ENCODE peak calls at places on chromosome 13, in seven cellular contexts. One of them, this sample, is unnamed.

GRCh38 chr13:72121466-72121865 is 254.5 kb upstream of the DACH1 start:
- DNase-seq in glutamatergic neuron: no peak
- DNase-seq in BE2C: no peak
- DNase-seq in AG10803: no peak
- DNase-seq in astrocyte of the spinal cord: no peak
- DNase-seq in Caco-2: no peak
- DNase-seq in dorsolateral prefrontal cortex: no peak
- DNase-seq in this sample: no peak

GRCh38 chr13:87999141-87999765 is 328.1 kb downstream of the SLITRK5 start:
- DNase-seq in glutamatergic neuron: no peak
- DNase-seq in BE2C: no peak
- DNase-seq in AG10803: peak; percentile 88
- DNase-seq in astrocyte of the spinal cord: peak; percentile 63
- DNase-seq in Caco-2: no peak
- DNase-seq in dorsolateral prefrontal cortex: no peak
- DNase-seq in this sample: no peak

GRCh38 chr13:73754727-73755292 is 379.4 kb downstream of the KLF12 start:
- DNase-seq in glutamatergic neuron: no peak
- DNase-seq in BE2C: peak; percentile 38
- DNase-seq in AG10803: peak; percentile 62
- DNase-seq in astrocyte of the spinal cord: peak; percentile 75
- DNase-seq in Caco-2: no peak
- DNase-seq in dorsolateral prefrontal cortex: no peak
- DNase-seq in this sample: no peak

GRCh38 chr13:30418075-30418715 is 4.1 kb upstream of the UBE2L5 start:
- DNase-seq in glutamatergic neuron: no peak
- DNase-seq in BE2C: no peak
- DNase-seq in AG10803: no peak
- DNase-seq in astrocyte of the spinal cord: no peak
- DNase-seq in Caco-2: no peak
- DNase-seq in dorsolateral prefrontal cortex: no peak
- DNase-seq in this sample: no peak

GRCh38 chr13:108003626-108004025 is 211.7 kb downstream of the LIG4 start:
- DNase-seq in glutamatergic neuron: no peak
- DNase-seq in BE2C: peak; percentile 64
- DNase-seq in AG10803: no peak
- DNase-seq in astrocyte of the spinal cord: no peak
- DNase-seq in Caco-2: no peak
- DNase-seq in dorsolateral prefrontal cortex: no peak
- DNase-seq in this sample: no peak

GRCh38 chr13:41610426-41610825 is 153.1 kb downstream of the RGCC start:
- DNase-seq in glutamatergic neuron: no peak
- DNase-seq in BE2C: no peak
- DNase-seq in AG10803: peak; percentile 99
- DNase-seq in astrocyte of the spinal cord: peak; percentile 81
- DNase-seq in Caco-2: peak; percentile 89
- DNase-seq in dorsolateral prefrontal cortex: no peak
- DNase-seq in this sample: no peak

GRCh38 chr13:87810391-87810801 is 139.2 kb downstream of the SLITRK5 start:
- DNase-seq in glutamatergic neuron: peak; percentile 14
- DNase-seq in BE2C: no peak
- DNase-seq in AG10803: no peak
- DNase-seq in astrocyte of the spinal cord: no peak
- DNase-seq in Caco-2: peak; percentile 17
- DNase-seq in dorsolateral prefrontal cortex: no peak
- DNase-seq in this sample: no peak

GRCh38 chr13:105167385-105167784 is 1368.1 kb downstream of the EFNB2 start:
- DNase-seq in glutamatergic neuron: no peak
- DNase-seq in BE2C: no peak
- DNase-seq in AG10803: no peak
- DNase-seq in astrocyte of the spinal cord: no peak
- DNase-seq in Caco-2: no peak
- DNase-seq in dorsolateral prefrontal cortex: no peak
- DNase-seq in this sample: no peak

GRCh38 chr13:58919551-58919950 is 1244.2 kb downstream of the DIAPH3 start:
- DNase-seq in glutamatergic neuron: no peak
- DNase-seq in BE2C: no peak
- DNase-seq in AG10803: no peak
- DNase-seq in astrocyte of the spinal cord: no peak
- DNase-seq in Caco-2: no peak
- DNase-seq in dorsolateral prefrontal cortex: no peak
- DNase-seq in this sample: no peak

GRCh38 chr13:61414686-61415664 is 674 bp downstream of the PCDH20 start:
- DNase-seq in glutamatergic neuron: peak; percentile 72
- DNase-seq in BE2C: peak; percentile 85
- DNase-seq in AG10803: no peak
- DNase-seq in astrocyte of the spinal cord: peak; percentile 43
- DNase-seq in Caco-2: peak; percentile 44
- DNase-seq in dorsolateral prefrontal cortex: peak; percentile 66
- DNase-seq in this sample: no peak

GRCh38 chr13:105220886-105221285 is 1314.6 kb downstream of the EFNB2 start:
- DNase-seq in glutamatergic neuron: no peak
- DNase-seq in BE2C: no peak
- DNase-seq in AG10803: no peak
- DNase-seq in astrocyte of the spinal cord: peak; percentile 28
- DNase-seq in Caco-2: no peak
- DNase-seq in dorsolateral prefrontal cortex: no peak
- DNase-seq in this sample: no peak

GRCh38 chr13:110734561-110734960 is 21.1 kb downstream of the ING1 start:
- DNase-seq in glutamatergic neuron: no peak
- DNase-seq in BE2C: no peak
- DNase-seq in AG10803: no peak
- DNase-seq in astrocyte of the spinal cord: no peak
- DNase-seq in Caco-2: no peak
- DNase-seq in dorsolateral prefrontal cortex: no peak
- DNase-seq in this sample: no peak

GRCh38 chr13:24233351-24233901 is 72.9 kb downstream of the SPATA13 start:
- DNase-seq in glutamatergic neuron: no peak
- DNase-seq in BE2C: no peak
- DNase-seq in AG10803: peak; percentile 41
- DNase-seq in astrocyte of the spinal cord: peak; percentile 80
- DNase-seq in Caco-2: no peak
- DNase-seq in dorsolateral prefrontal cortex: no peak
- DNase-seq in this sample: no peak

GRCh38 chr13:51221674-51222509 is at the start of gene FAM124A:
- DNase-seq in glutamatergic neuron: peak; percentile 81
- DNase-seq in BE2C: peak; percentile 77
- DNase-seq in AG10803: peak; percentile 16
- DNase-seq in astrocyte of the spinal cord: no peak
- DNase-seq in Caco-2: no peak
- DNase-seq in dorsolateral prefrontal cortex: peak; percentile 66
- DNase-seq in this sample: peak; percentile 32
- TF ChIP-seq CTCF in glutamatergic neuron: peak; percentile 55
- TF ChIP-seq CTCF in BE2C: peak; percentile 1
- TF ChIP-seq CTCF in AG10803: no peak
- TF ChIP-seq CTCF in astrocyte of the spinal cord: peak; percentile 10
- TF ChIP-seq CTCF in Caco-2: no peak
- TF ChIP-seq CTCF in dorsolateral prefrontal cortex: no peak
- TF ChIP-seq CTCF in this sample: peak; percentile 39

GRCh38 chr13:98515804-98516465 is 61.0 kb downstream of the STK24 start:
- DNase-seq in glutamatergic neuron: no peak
- DNase-seq in BE2C: no peak
- DNase-seq in AG10803: no peak
- DNase-seq in astrocyte of the spinal cord: no peak
- DNase-seq in Caco-2: no peak
- DNase-seq in dorsolateral prefrontal cortex: no peak
- DNase-seq in this sample: no peak

GRCh38 chr13:98511435-98511834 is 65.5 kb downstream of the STK24 start:
- DNase-seq in glutamatergic neuron: no peak
- DNase-seq in BE2C: no peak
- DNase-seq in AG10803: no peak
- DNase-seq in astrocyte of the spinal cord: no peak
- DNase-seq in Caco-2: no peak
- DNase-seq in dorsolateral prefrontal cortex: no peak
- DNase-seq in this sample: no peak

GRCh38 chr13:98512774-98513327 is 64.1 kb downstream of the STK24 start:
- DNase-seq in glutamatergic neuron: no peak
- DNase-seq in BE2C: no peak
- DNase-seq in AG10803: no peak
- DNase-seq in astrocyte of the spinal cord: no peak
- DNase-seq in Caco-2: no peak
- DNase-seq in dorsolateral prefrontal cortex: no peak
- DNase-seq in this sample: no peak

GRCh38 chr13:98514268-98514667 is 62.6 kb downstream of the STK24 start:
- DNase-seq in glutamatergic neuron: no peak
- DNase-seq in BE2C: no peak
- DNase-seq in AG10803: no peak
- DNase-seq in astrocyte of the spinal cord: no peak
- DNase-seq in Caco-2: no peak
- DNase-seq in dorsolateral prefrontal cortex: no peak
- DNase-seq in this sample: no peak

GRCh38 chr13:98513837-98514236 is 63.1 kb downstream of the STK24 start:
- DNase-seq in glutamatergic neuron: no peak
- DNase-seq in BE2C: no peak
- DNase-seq in AG10803: no peak
- DNase-seq in astrocyte of the spinal cord: no peak
- DNase-seq in Caco-2: no peak
- DNase-seq in dorsolateral prefrontal cortex: no peak
- DNase-seq in this sample: no peak
- TF ChIP-seq CTCF in glutamatergic neuron: no peak
- TF ChIP-seq CTCF in BE2C: no peak
- TF ChIP-seq CTCF in AG10803: no peak
- TF ChIP-seq CTCF in astrocyte of the spinal cord: no peak
- TF ChIP-seq CTCF in Caco-2: no peak
- TF ChIP-seq CTCF in dorsolateral prefrontal cortex: no peak
- TF ChIP-seq CTCF in this sample: no peak

GRCh38 chr13:100523437-100523836 is 65.2 kb downstream of the GGACT start:
- DNase-seq in glutamatergic neuron: no peak
- DNase-seq in BE2C: no peak
- DNase-seq in AG10803: no peak
- DNase-seq in astrocyte of the spinal cord: no peak
- DNase-seq in Caco-2: no peak
- DNase-seq in dorsolateral prefrontal cortex: no peak
- DNase-seq in this sample: no peak

GRCh38 chr13:100518394-100519062 is 70.1 kb downstream of the GGACT start:
- DNase-seq in glutamatergic neuron: no peak
- DNase-seq in BE2C: no peak
- DNase-seq in AG10803: no peak
- DNase-seq in astrocyte of the spinal cord: no peak
- DNase-seq in Caco-2: no peak
- DNase-seq in dorsolateral prefrontal cortex: no peak
- DNase-seq in this sample: no peak

GRCh38 chr13:100519626-100520025 is 69.0 kb downstream of the GGACT start:
- DNase-seq in glutamatergic neuron: no peak
- DNase-seq in BE2C: no peak
- DNase-seq in AG10803: no peak
- DNase-seq in astrocyte of the spinal cord: no peak
- DNase-seq in Caco-2: no peak
- DNase-seq in dorsolateral prefrontal cortex: no peak
- DNase-seq in this sample: no peak

GRCh38 chr13:100521912-100522490 is 66.6 kb downstream of the GGACT start:
- DNase-seq in glutamatergic neuron: no peak
- DNase-seq in BE2C: no peak
- DNase-seq in AG10803: no peak
- DNase-seq in astrocyte of the spinal cord: no peak
- DNase-seq in Caco-2: no peak
- DNase-seq in dorsolateral prefrontal cortex: no peak
- DNase-seq in this sample: no peak

DNA sequence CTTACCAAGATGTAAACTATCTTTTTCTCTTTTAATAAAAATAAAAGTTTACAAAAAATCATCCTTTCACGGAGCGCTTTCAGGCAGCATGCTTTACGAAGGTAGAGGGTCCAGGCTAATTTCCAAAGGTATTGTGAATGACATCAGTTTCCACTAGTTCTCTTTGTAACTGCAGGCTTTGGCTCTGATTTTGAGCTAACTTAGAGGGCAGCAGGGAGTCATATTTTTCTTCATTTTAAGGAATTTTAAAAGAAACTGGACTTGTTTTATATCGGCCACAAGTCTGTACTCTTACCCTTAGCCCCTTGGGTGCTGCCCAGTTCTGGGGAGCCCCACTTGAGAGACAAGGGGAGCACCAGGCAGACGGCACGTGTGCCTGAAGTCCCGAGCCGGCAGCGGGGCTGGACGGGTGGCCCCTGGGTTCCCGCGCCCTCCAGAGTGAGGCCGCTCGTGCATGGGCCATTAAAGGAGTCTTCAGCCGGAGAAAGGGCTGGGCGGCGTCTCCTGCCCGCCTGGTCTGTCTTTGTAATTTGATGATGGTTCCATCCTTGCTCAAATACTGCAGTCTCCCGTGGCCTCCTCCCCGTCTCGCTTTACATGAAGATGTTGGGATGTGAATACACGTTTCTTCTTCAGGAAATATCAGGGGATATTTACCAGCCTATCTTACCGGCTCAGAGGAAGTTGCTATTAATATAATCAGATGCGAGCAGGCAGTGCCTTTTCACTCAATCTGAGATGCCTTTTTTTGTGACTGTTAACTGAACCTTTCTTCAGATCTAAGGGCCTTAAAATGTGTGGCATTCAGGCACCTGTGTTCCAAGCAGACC is 67.4 kb downstream of the GGACT start:
- DNase-seq in glutamatergic neuron: peak; percentile 51
- DNase-seq in BE2C: no peak
- DNase-seq in AG10803: no peak
- DNase-seq in astrocyte of the spinal cord: peak; percentile 41
- DNase-seq in Caco-2: no peak
- DNase-seq in dorsolateral prefrontal cortex: no peak
- DNase-seq in this sample: no peak
- TF ChIP-seq CTCF in glutamatergic neuron: no peak
- TF ChIP-seq CTCF in BE2C: no peak
- TF ChIP-seq CTCF in AG10803: no peak
- TF ChIP-seq CTCF in astrocyte of the spinal cord: no peak
- TF ChIP-seq CTCF in Caco-2: no peak
- TF ChIP-seq CTCF in dorsolateral prefrontal cortex: no peak
- TF ChIP-seq CTCF in this sample: no peak

DNA sequence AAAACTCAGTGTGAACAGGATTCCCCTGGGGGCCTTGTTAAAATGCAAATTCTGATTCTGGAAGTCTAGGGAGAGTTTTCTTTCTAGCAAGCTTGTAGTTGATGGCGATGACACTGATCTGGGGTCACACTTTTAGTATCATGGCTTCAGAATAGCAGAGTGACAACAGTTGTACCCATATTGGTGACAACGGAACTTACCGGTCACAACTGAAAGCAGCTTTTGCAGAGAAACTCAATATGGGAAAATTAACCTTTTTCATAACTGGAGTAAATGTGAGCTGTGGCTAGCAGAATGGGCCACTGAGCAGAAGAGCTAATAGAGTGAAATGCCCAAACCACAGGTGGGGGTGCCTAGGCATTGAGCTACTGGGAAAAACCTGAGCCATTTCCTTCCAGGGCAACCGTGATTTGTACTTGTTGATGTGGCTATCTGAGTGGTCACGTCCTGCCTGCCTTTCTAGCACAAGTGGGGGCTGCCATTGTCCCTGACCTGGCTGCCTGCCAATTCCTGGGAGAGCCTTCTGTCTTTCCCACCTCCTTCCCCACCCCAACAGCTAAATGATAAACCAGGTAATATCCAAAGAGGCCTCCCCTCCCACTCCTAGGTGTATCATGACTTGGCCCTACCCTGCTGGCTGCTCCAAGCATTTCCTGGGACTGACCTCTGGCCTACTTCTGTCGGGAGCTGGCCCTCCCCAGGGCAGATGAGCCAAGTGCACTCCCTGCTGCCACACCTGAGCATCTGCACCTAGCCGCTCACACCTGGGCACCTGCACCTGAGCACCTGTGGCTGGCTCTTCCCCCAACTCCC is 1.7 kb upstream of the SLC10A2 start:
- DNase-seq in glutamatergic neuron: no peak
- DNase-seq in BE2C: no peak
- DNase-seq in AG10803: no peak
- DNase-seq in astrocyte of the spinal cord: no peak
- DNase-seq in Caco-2: peak; percentile 59
- DNase-seq in dorsolateral prefrontal cortex: no peak
- DNase-seq in this sample: no peak
- TF ChIP-seq CTCF in glutamatergic neuron: no peak
- TF ChIP-seq CTCF in BE2C: no peak
- TF ChIP-seq CTCF in AG10803: no peak
- TF ChIP-seq CTCF in astrocyte of the spinal cord: no peak
- TF ChIP-seq CTCF in Caco-2: no peak
- TF ChIP-seq CTCF in dorsolateral prefrontal cortex: no peak
- TF ChIP-seq CTCF in this sample: no peak